ENCODE peak calls at places on chromosomes 1 and 21, in seven cellular contexts. One of them, this sample, is unnamed.

GRCh38 chr1:186887198-186887597 is 58.4 kb downstream of the PLA2G4A start:
- DNase-seq in K562: no peak
- DNase-seq in psoas muscle: no peak
- DNase-seq in heart left ventricle: no peak
- DNase-seq in IMR-90: no peak
- DNase-seq in thyroid gland: no peak
- DNase-seq in AG04449: no peak
- DNase-seq in this sample: no peak

GRCh38 chr1:12348113-12348512 is 118.3 kb downstream of the VPS13D start:
- DNase-seq in K562: no peak
- DNase-seq in psoas muscle: no peak
- DNase-seq in heart left ventricle: no peak
- DNase-seq in IMR-90: no peak
- DNase-seq in thyroid gland: no peak
- DNase-seq in AG04449: no peak
- DNase-seq in this sample: no peak

GRCh38 chr1:22790232-22791008 is 79.8 kb downstream of the EPHB2 start:
- DNase-seq in K562: no peak
- DNase-seq in psoas muscle: no peak
- DNase-seq in heart left ventricle: peak
- DNase-seq in IMR-90: no peak
- DNase-seq in thyroid gland: peak
- DNase-seq in AG04449: no peak
- DNase-seq in this sample: no peak

GRCh38 chr1:3560981-3561380 is 50.3 kb downstream of the MEGF6 start:
- DNase-seq in K562: no peak
- DNase-seq in psoas muscle: no peak
- DNase-seq in heart left ventricle: no peak
- DNase-seq in IMR-90: no peak
- DNase-seq in thyroid gland: no peak
- DNase-seq in AG04449: no peak
- DNase-seq in this sample: no peak

GRCh38 chr1:160664573-160665051 is 17.8 kb upstream of the SLAMF1 start:
- DNase-seq in K562: no peak
- DNase-seq in psoas muscle: no peak
- DNase-seq in heart left ventricle: no peak
- DNase-seq in IMR-90: no peak
- DNase-seq in thyroid gland: no peak
- DNase-seq in AG04449: no peak
- DNase-seq in this sample: peak

GRCh38 chr1:16209132-16209846 is 3.2 kb downstream of the ARHGEF19 start:
- DNase-seq in K562: no peak
- DNase-seq in psoas muscle: no peak
- DNase-seq in heart left ventricle: no peak
- DNase-seq in IMR-90: no peak
- DNase-seq in thyroid gland: no peak
- DNase-seq in AG04449: no peak
- DNase-seq in this sample: no peak

GRCh38 chr21:17428484-17428869 is 84.4 kb upstream of the CXADR start:
- DNase-seq in K562: no peak
- DNase-seq in psoas muscle: no peak
- DNase-seq in heart left ventricle: no peak
- DNase-seq in IMR-90: no peak
- DNase-seq in thyroid gland: no peak
- DNase-seq in AG04449: no peak
- DNase-seq in this sample: peak

GRCh38 chr1:191901651-191902050 is 256.6 kb upstream of the RGS18 start:
- DNase-seq in K562: no peak
- DNase-seq in psoas muscle: no peak
- DNase-seq in heart left ventricle: no peak
- DNase-seq in IMR-90: no peak
- DNase-seq in thyroid gland: no peak
- DNase-seq in AG04449: no peak
- DNase-seq in this sample: no peak

GRCh38 chr1:247054992-247055415 is 23.6 kb downstream of the ZNF670 start:
- DNase-seq in K562: no peak
- DNase-seq in psoas muscle: no peak
- DNase-seq in heart left ventricle: no peak
- DNase-seq in IMR-90: peak
- DNase-seq in thyroid gland: no peak
- DNase-seq in AG04449: no peak
- DNase-seq in this sample: no peak

GRCh38 chr1:3581296-3581695 is 30.0 kb downstream of the MEGF6 start:
- DNase-seq in K562: no peak
- DNase-seq in psoas muscle: no peak
- DNase-seq in heart left ventricle: no peak
- DNase-seq in IMR-90: no peak
- DNase-seq in thyroid gland: peak
- DNase-seq in AG04449: no peak
- DNase-seq in this sample: no peak

GRCh38 chr1:90761781-90762589 is 44.9 kb upstream of the BARHL2 start:
- DNase-seq in K562: no peak
- DNase-seq in psoas muscle: no peak
- DNase-seq in heart left ventricle: no peak
- DNase-seq in IMR-90: no peak
- DNase-seq in thyroid gland: no peak
- DNase-seq in AG04449: no peak
- DNase-seq in this sample: no peak

GRCh38 chr1:8152731-8153702 is 126.9 kb upstream of the ERRFI1 start:
- DNase-seq in K562: no peak
- DNase-seq in psoas muscle: no peak
- DNase-seq in heart left ventricle: no peak
- DNase-seq in IMR-90: no peak
- DNase-seq in thyroid gland: no peak
- DNase-seq in AG04449: no peak
- DNase-seq in this sample: no peak

DNA sequence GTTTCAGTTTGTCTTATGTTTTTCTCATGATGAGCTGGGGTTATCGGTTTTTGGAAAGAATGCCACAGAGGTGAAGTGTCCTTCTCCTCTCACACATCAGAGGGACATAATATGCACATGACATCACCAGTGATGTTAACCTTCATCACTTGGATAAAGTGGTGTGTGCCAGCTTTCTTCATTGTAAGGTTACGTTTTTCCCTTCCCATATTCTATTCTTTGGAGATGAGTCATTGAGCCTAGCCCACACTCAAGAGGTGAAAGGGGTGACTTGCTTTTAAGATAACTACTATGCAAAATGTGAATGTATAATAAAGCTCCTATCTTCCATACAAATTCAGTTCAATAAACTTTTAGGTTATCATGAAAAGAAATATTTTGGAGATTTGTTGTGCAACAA is 36.7 kb upstream of the MAGI3 start:
- DNase-seq in K562: no peak
- DNase-seq in psoas muscle: no peak
- DNase-seq in heart left ventricle: no peak
- DNase-seq in IMR-90: no peak
- DNase-seq in thyroid gland: no peak
- DNase-seq in AG04449: no peak
- DNase-seq in this sample: no peak
- TF ChIP-seq CTCF in K562: no peak
- TF ChIP-seq CTCF in psoas muscle: no peak
- TF ChIP-seq CTCF in heart left ventricle: no peak
- TF ChIP-seq CTCF in IMR-90: no peak
- TF ChIP-seq CTCF in thyroid gland: no peak
- TF ChIP-seq CTCF in AG04449: no peak
- TF ChIP-seq CTCF in this sample: no peak

GRCh38 chr1:65527672-65528071 is 107.2 kb downstream of the LEPR start:
- DNase-seq in K562: peak
- DNase-seq in psoas muscle: no peak
- DNase-seq in heart left ventricle: no peak
- DNase-seq in IMR-90: no peak
- DNase-seq in thyroid gland: no peak
- DNase-seq in AG04449: no peak
- DNase-seq in this sample: no peak

GRCh38 chr1:65527211-65527610 is 106.7 kb downstream of the LEPR start:
- DNase-seq in K562: no peak
- DNase-seq in psoas muscle: no peak
- DNase-seq in heart left ventricle: no peak
- DNase-seq in IMR-90: peak
- DNase-seq in thyroid gland: no peak
- DNase-seq in AG04449: peak
- DNase-seq in this sample: no peak

GRCh38 chr1:65526049-65526556 is 105.6 kb downstream of the LEPR start:
- DNase-seq in K562: no peak
- DNase-seq in psoas muscle: no peak
- DNase-seq in heart left ventricle: no peak
- DNase-seq in IMR-90: no peak
- DNase-seq in thyroid gland: no peak
- DNase-seq in AG04449: no peak
- DNase-seq in this sample: no peak

GRCh38 chr1:65525297-65526048 is 105.0 kb downstream of the LEPR start:
- DNase-seq in K562: peak
- DNase-seq in psoas muscle: peak
- DNase-seq in heart left ventricle: peak
- DNase-seq in IMR-90: no peak
- DNase-seq in thyroid gland: peak
- DNase-seq in AG04449: no peak
- DNase-seq in this sample: no peak

GRCh38 chr1:65528104-65528503 is 107.6 kb downstream of the LEPR start:
- DNase-seq in K562: peak
- DNase-seq in psoas muscle: no peak
- DNase-seq in heart left ventricle: no peak
- DNase-seq in IMR-90: no peak
- DNase-seq in thyroid gland: no peak
- DNase-seq in AG04449: no peak
- DNase-seq in this sample: no peak
- H3K4me3 ChIP-seq in K562: peak
- H3K4me3 ChIP-seq in psoas muscle: peak
- H3K4me3 ChIP-seq in heart left ventricle: no peak
- H3K4me3 ChIP-seq in IMR-90: no peak
- H3K4me3 ChIP-seq in thyroid gland: no peak
- H3K4me3 ChIP-seq in AG04449: no peak
- H3K4me3 ChIP-seq in this sample: no peak

GRCh38 chr1:108584320-108584968 is 24.5 kb downstream of the EEIG2 start:
- DNase-seq in K562: no peak
- DNase-seq in psoas muscle: no peak
- DNase-seq in heart left ventricle: no peak
- DNase-seq in IMR-90: no peak
- DNase-seq in thyroid gland: no peak
- DNase-seq in AG04449: no peak
- DNase-seq in this sample: no peak
- TF ChIP-seq CTCF in K562: no peak
- TF ChIP-seq CTCF in psoas muscle: no peak
- TF ChIP-seq CTCF in heart left ventricle: no peak
- TF ChIP-seq CTCF in IMR-90: no peak
- TF ChIP-seq CTCF in thyroid gland: no peak
- TF ChIP-seq CTCF in AG04449: no peak
- TF ChIP-seq CTCF in this sample: no peak

DNA sequence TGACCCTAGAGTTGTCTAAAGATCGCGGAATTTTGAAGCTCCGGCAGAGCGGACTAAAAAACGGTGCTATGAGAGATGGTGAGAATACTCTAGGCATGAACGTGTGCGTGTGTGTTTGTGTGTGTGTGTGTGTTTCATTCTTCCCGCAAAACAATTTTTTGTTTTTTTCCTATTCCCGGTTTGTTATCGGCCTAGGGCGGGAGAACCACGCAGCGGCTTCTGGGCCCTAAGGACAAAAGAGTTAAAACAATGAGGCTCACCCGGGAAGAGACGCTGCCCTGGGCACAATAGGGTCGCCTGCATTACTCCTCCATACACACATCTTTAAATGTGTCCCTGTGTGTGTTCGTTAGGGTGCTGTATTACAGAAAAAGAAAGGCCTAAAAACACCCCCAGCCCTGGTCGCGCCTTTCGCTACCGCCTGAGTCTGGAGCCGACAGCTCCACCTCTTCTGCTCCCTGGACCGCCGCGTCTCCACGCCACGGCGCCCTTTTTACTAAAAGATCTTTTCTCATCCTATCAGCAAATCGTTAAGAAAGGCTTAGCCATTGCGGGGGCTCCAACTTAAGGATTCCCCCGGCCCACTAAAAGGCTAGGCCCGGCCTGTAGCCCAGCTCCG is 3.0 kb downstream of the TBX15 start:
- DNase-seq in K562: no peak
- DNase-seq in psoas muscle: no peak
- DNase-seq in heart left ventricle: no peak
- DNase-seq in IMR-90: no peak
- DNase-seq in thyroid gland: no peak
- DNase-seq in AG04449: no peak
- DNase-seq in this sample: no peak
- H3K4me3 ChIP-seq in K562: peak
- H3K4me3 ChIP-seq in psoas muscle: peak
- H3K4me3 ChIP-seq in heart left ventricle: no peak
- H3K4me3 ChIP-seq in IMR-90: no peak
- H3K4me3 ChIP-seq in thyroid gland: no peak
- H3K4me3 ChIP-seq in AG04449: peak
- H3K4me3 ChIP-seq in this sample: no peak

GRCh38 chr1:221740941-221741363 is 937 bp downstream of the DUSP10 start:
- DNase-seq in K562: no peak
- DNase-seq in psoas muscle: peak
- DNase-seq in heart left ventricle: peak
- DNase-seq in IMR-90: peak
- DNase-seq in thyroid gland: peak
- DNase-seq in AG04449: no peak
- DNase-seq in this sample: peak

GRCh38 chr1:221741364-221741970 is 422 bp downstream of the DUSP10 start:
- DNase-seq in K562: peak
- DNase-seq in psoas muscle: peak
- DNase-seq in heart left ventricle: peak
- DNase-seq in IMR-90: peak
- DNase-seq in thyroid gland: peak
- DNase-seq in AG04449: no peak
- DNase-seq in this sample: no peak

GRCh38 chr1:221742555-221743415 is 896 bp upstream of the DUSP10 start:
- DNase-seq in K562: peak
- DNase-seq in psoas muscle: peak
- DNase-seq in heart left ventricle: peak
- DNase-seq in IMR-90: peak
- DNase-seq in thyroid gland: peak
- DNase-seq in AG04449: no peak
- DNase-seq in this sample: peak

GRCh38 chr1:221743416-221744208 is 1.7 kb upstream of the DUSP10 start:
- DNase-seq in K562: no peak
- DNase-seq in psoas muscle: no peak
- DNase-seq in heart left ventricle: no peak
- DNase-seq in IMR-90: no peak
- DNase-seq in thyroid gland: no peak
- DNase-seq in AG04449: no peak
- DNase-seq in this sample: peak

GRCh38 chr1:221741971-221742554 is at the start of gene DUSP10:
- DNase-seq in K562: peak
- DNase-seq in psoas muscle: peak
- DNase-seq in heart left ventricle: peak
- DNase-seq in IMR-90: peak
- DNase-seq in thyroid gland: peak
- DNase-seq in AG04449: peak
- DNase-seq in this sample: peak
- TF ChIP-seq CTCF in K562: peak
- TF ChIP-seq CTCF in psoas muscle: no peak
- TF ChIP-seq CTCF in heart left ventricle: no peak
- TF ChIP-seq CTCF in IMR-90: peak
- TF ChIP-seq CTCF in thyroid gland: no peak
- TF ChIP-seq CTCF in AG04449: no peak
- TF ChIP-seq CTCF in this sample: no peak